ENCODE peak calls at places on chromosomes 11 and 22, in nine cellular contexts. M is stimulated activated CD4-positive, alpha-beta T cell treated with anti-CD3 and anti-CD28 coated beads, Interleukin-4, amount 100 ng/mL, for 1 hour; X is mesenchymal stem cell; I is anterior cingulate cortex; J is choroid plexus epithelial cell; G is upper lobe of right lung; S is activated T-cell treated with anti-CD3 and anti-CD28 coated beads for 1 hour; T is NCI-H1105; F is GM13977. A is an unnamed sample.

GRCh38 chr11:43360361-43361032 is 1.8 kb downstream of the TTC17 start:
- DNase-seq in M (no peak), X (peak), I (no peak), J (peak), G (no peak), S (no peak), T (no peak), F (no peak), A (no peak)

GRCh38 chr11:86151188-86152005 is 82.5 kb upstream of the PICALM start:
- DNase-seq in M (no peak), X (peak), I (peak), J (peak), G (no peak), S (no peak), T (no peak), F (no peak), A (peak)

GRCh38 chr22:50563410-50564160 is 866 bp upstream of the SYCE3 start:
- DNase-seq in M (no peak), X (no peak), I (no peak), J (no peak), G (no peak), S (no peak), T (no peak), F (no peak), A (peak)

GRCh38 chr11:86484795-86485166 is 110.1 kb downstream of the CCDC81 start:
- DNase-seq in M (no peak), X (peak), I (no peak), J (peak), G (no peak), S (no peak), T (no peak), F (no peak), A (no peak)

GRCh38 chr11:133934599-133935550 is 21.9 kb downstream of the IGSF9B start:
- DNase-seq in M (no peak), X (no peak), I (peak), J (no peak), G (no peak), S (no peak), T (no peak), F (no peak), A (peak)

GRCh38 chr22:28029962-28030361 is 110.9 kb upstream of the PITPNB start:
- DNase-seq in M (no peak), X (no peak), I (no peak), J (no peak), G (peak), S (no peak), T (no peak), F (no peak), A (no peak)

GRCh38 chr11:12102588-12103410 is 7.6 kb upstream of the MICAL2 start:
- DNase-seq in M (no peak), X (no peak), I (no peak), J (peak), G (no peak), S (no peak), T (no peak), F (no peak), A (no peak)

GRCh38 chr11:85590848-85591483 is 36.2 kb downstream of the DLG2 start:
- DNase-seq in M (no peak), X (peak), I (peak), J (peak), G (no peak), S (no peak), T (peak), F (peak), A (peak)

GRCh38 chr11:46659908-46660307 is 40.5 kb downstream of the ARHGAP1 start:
- DNase-seq in M (no peak), X (peak), I (peak), J (peak), G (no peak), S (no peak), T (no peak), F (no peak), A (no peak)

GRCh38 chr11:38365274-38365673 is 1767.2 kb upstream of the RAG2 start:
- DNase-seq in M (no peak), X (no peak), I (no peak), J (no peak), G (no peak), S (no peak), T (no peak), F (no peak), A (no peak)

GRCh38 chr11:68009391-68010000 is 631 bp upstream of the ALDH3B1 start:
- DNase-seq in M (no peak), X (peak), I (no peak), J (peak), G (peak), S (no peak), T (no peak), F (no peak), A (no peak)

GRCh38 chr22:30205281-30206115 is 41.1 kb downstream of the LIF start:
- DNase-seq in M (no peak), X (peak), I (no peak), J (peak), G (no peak), S (no peak), T (no peak), F (peak), A (no peak)

GRCh38 chr11:69430566-69430965 is 50.9 kb upstream of the LINC01488 start:
- DNase-seq in M (no peak), X (no peak), I (no peak), J (no peak), G (no peak), S (no peak), T (no peak), F (no peak), A (no peak)

GRCh38 chr22:27880778-27881394 is 38.2 kb downstream of the PITPNB start:
- DNase-seq in M (no peak), X (peak), I (peak), J (peak), G (no peak), S (no peak), T (no peak), F (peak), A (peak)

GRCh38 chr11:128171496-128171895 is 415.9 kb downstream of the ETS1 start:
- DNase-seq in M (no peak), X (no peak), I (no peak), J (no peak), G (no peak), S (no peak), T (no peak), F (no peak), A (no peak)

GRCh38 chr11:1559103-1559951 is 12.7 kb downstream of the DUSP8 start:
- DNase-seq in M (peak), X (peak), I (peak), J (no peak), G (peak), S (no peak), T (peak), F (peak), A (peak)

GRCh38 chr22:27810566-27810965 is 9.0 kb upstream of the MN1 start:
- DNase-seq in M (no peak), X (peak), I (no peak), J (peak), G (no peak), S (no peak), T (no peak), F (no peak), A (no peak)

GRCh38 chr22:33803371-33803770 is 116.9 kb downstream of the LARGE1 start:
- DNase-seq in M (no peak), X (peak), I (no peak), J (peak), G (no peak), S (no peak), T (no peak), F (no peak), A (no peak)

GRCh38 chr11:11740081-11740702 is 101.6 kb upstream of the USP47 start:
- DNase-seq in M (no peak), X (no peak), I (no peak), J (no peak), G (no peak), S (no peak), T (no peak), F (no peak), A (no peak)

GRCh38 chr11:12455938-12456337 is 78.6 kb downstream of the PARVA start:
- DNase-seq in M (no peak), X (peak), I (no peak), J (peak), G (no peak), S (no peak), T (no peak), F (no peak), A (no peak)

GRCh38 chr22:43263645-43264514 is 76.9 kb upstream of the TTLL12 start:
- DNase-seq in M (peak), X (peak), I (no peak), J (peak), G (no peak), S (peak), T (peak), F (peak), A (no peak)

GRCh38 chr22:38132794-38133193 is 22.3 kb upstream of the BAIAP2L2 start:
- DNase-seq in M (no peak), X (no peak), I (no peak), J (no peak), G (peak), S (no peak), T (no peak), F (no peak), A (no peak)

GRCh38 chr11:69427337-69427736 is 54.1 kb upstream of the LINC01488 start:
- DNase-seq in M (no peak), X (no peak), I (peak), J (no peak), G (peak), S (no peak), T (no peak), F (no peak), A (no peak)

GRCh38 chr11:64430570-64430969 is 71.6 kb downstream of the RPS6KA4 start:
- DNase-seq in M (no peak), X (no peak), I (no peak), J (no peak), G (no peak), S (no peak), T (no peak), F (no peak), A (no peak)

GRCh38 chr11:116871248-116871647 is 33.8 kb upstream of the APOA1 start:
- DNase-seq in M (no peak), X (peak), I (no peak), J (peak), G (no peak), S (no peak), T (no peak), F (no peak), A (no peak)

GRCh38 chr22:45512363-45512762 is 9.7 kb downstream of the FBLN1 start:
- DNase-seq in M (no peak), X (no peak), I (no peak), J (no peak), G (no peak), S (no peak), T (no peak), F (no peak), A (no peak)

A was measured in globus pallidus.